ENCODE peak calls at places on chromosomes 11 and 22, in ten cellular contexts. X is fibroblast of mammary gland, E is body of pancreas, Y is MCF 10A, P is left ventricle myocardium inferior, I is OCI-LY7, B is kidney epithelial cell, G is lung, Z is AG04449, S is tibial artery. F is an unnamed sample.

GRCh38 chr22:17121235-17122195 is at the start of gene TMEM121B:
- DNase-seq in B (no peak), E (peak), S (peak), X (peak), I (no peak), Y (no peak), G (no peak), P (peak), Z (no peak), F (no peak)

GRCh38 chr11:110207089-110207488 is 89.3 kb downstream of the RDX start:
- DNase-seq in X (no peak), E (no peak), S (no peak), B (no peak), Z (no peak), G (no peak), Y (no peak), P (no peak), I (no peak), F (no peak)

GRCh38 chr11:12680246-12680939 is 6.2 kb downstream of the TEAD1 start:
- DNase-seq in I (no peak), B (peak), E (peak), G (peak), S (peak), P (peak), X (peak), Z (peak), Y (peak), F (peak)

GRCh38 chr11:63537293-63538101 is 889 bp downstream of the PLAAT4 start:
- DNase-seq in Z (no peak), B (no peak), Y (no peak), E (peak), P (peak), S (peak), G (peak), X (peak), I (no peak), F (no peak)

GRCh38 chr22:23689414-23689813 is 1.4 kb upstream of the RGL4 start:
- DNase-seq in E (no peak), Y (no peak), B (no peak), G (no peak), X (no peak), P (no peak), I (no peak), Z (no peak), S (no peak), F (no peak)

GRCh38 chr11:124214027-124214426 is 26.9 kb upstream of the OR8G1 start:
- DNase-seq in E (no peak), X (no peak), Y (no peak), B (no peak), I (no peak), Z (no peak), P (no peak), S (no peak), G (no peak), F (no peak)

GRCh38 chr11:45593992-45594391 is 71.4 kb downstream of the CHST1 start:
- DNase-seq in Z (no peak), S (no peak), P (no peak), G (no peak), E (no peak), B (no peak), Y (peak), I (peak), X (peak), F (no peak)

GRCh38 chr11:75639752-75640151 is 29.1 kb downstream of the MAP6 start:
- DNase-seq in Y (no peak), X (peak), S (peak), I (no peak), B (peak), E (peak), P (peak), Z (no peak), G (peak), F (no peak)

GRCh38 chr11:74397531-74398243 is 546 bp downstream of the PGM2L1 start:
- DNase-seq in B (no peak), S (peak), E (peak), G (peak), X (no peak), Y (peak), I (peak), P (no peak), Z (no peak), F (peak)

GRCh38 chr22:23397008-23397617 is 183.0 kb downstream of the IGLL1 start:
- DNase-seq in G (no peak), E (no peak), B (no peak), P (no peak), X (no peak), I (no peak), Z (no peak), Y (no peak), S (peak), F (no peak)

GRCh38 chr11:111996129-111996528 is 29.1 kb upstream of the DLAT start:
- DNase-seq in P (no peak), Z (no peak), X (no peak), S (no peak), G (no peak), I (no peak), E (no peak), B (no peak), Y (no peak), F (no peak)

GRCh38 chr22:22756109-22756508 is 111.7 kb downstream of the GGTLC2 start:
- DNase-seq in S (no peak), Y (no peak), G (no peak), I (no peak), X (no peak), P (no peak), E (no peak), B (no peak), Z (no peak), F (peak)

GRCh38 chr22:29112680-29113079 is 39.8 kb downstream of the KREMEN1 start:
- DNase-seq in Y (no peak), X (no peak), S (no peak), I (no peak), G (no peak), E (no peak), P (no peak), Z (no peak), B (no peak), F (no peak)

GRCh38 chr22:26326803-26327202 is 102.3 kb upstream of the ASPHD2 start:
- DNase-seq in E (no peak), I (no peak), S (no peak), B (no peak), G (no peak), Y (no peak), P (no peak), X (no peak), Z (no peak), F (no peak)

GRCh38 chr22:49553076-49553475 is 274.6 kb downstream of the BRD1 start:
- DNase-seq in G (no peak), Z (no peak), X (no peak), E (no peak), B (no peak), I (no peak), P (no peak), Y (no peak), S (no peak), F (no peak)

GRCh38 chr22:19902245-19902699 is 39.3 kb upstream of the COMT start:
- DNase-seq in S (no peak), Y (no peak), Z (no peak), X (no peak), G (no peak), E (no peak), P (no peak), I (no peak), B (no peak), F (no peak)

GRCh38 chr11:119192111-119192510 is 6.8 kb downstream of the NHERF4 start:
- DNase-seq in Z (no peak), I (no peak), X (peak), E (no peak), S (no peak), P (no peak), Y (no peak), G (no peak), B (no peak), F (no peak)

GRCh38 chr11:128828350-128828749 is 38.7 kb downstream of the KCNJ1 start:
- DNase-seq in B (no peak), P (no peak), G (no peak), Y (no peak), Z (no peak), E (no peak), I (no peak), S (no peak), X (peak), F (no peak)

GRCh38 chr11:69194396-69194795 is 38.7 kb downstream of the SMIM38 start:
- DNase-seq in Z (no peak), I (no peak), E (no peak), S (no peak), X (no peak), P (no peak), Y (no peak), G (no peak), B (no peak), F (no peak)

GRCh38 chr11:59765068-59765770 is 10.0 kb downstream of the STX3 start:
- DNase-seq in X (no peak), E (no peak), B (no peak), I (no peak), G (no peak), P (no peak), S (no peak), Z (no peak), Y (no peak), F (no peak)

GRCh38 chr22:46655861-46656608 is 35.8 kb downstream of the GRAMD4 start:
- DNase-seq in Y (no peak), I (no peak), P (no peak), G (no peak), Z (no peak), X (no peak), B (no peak), S (no peak), E (no peak), F (no peak)

GRCh38 chr11:43952401-43953342 is 10.2 kb downstream of the C11orf96 start:
- DNase-seq in Y (no peak), E (no peak), X (no peak), P (no peak), G (no peak), S (no peak), I (no peak), Z (no peak), B (no peak), F (no peak)

GRCh38 chr22:30422481-30423295 is 2.9 kb upstream of the MTFP1 start:
- DNase-seq in S (peak), I (no peak), X (peak), Z (peak), B (peak), E (peak), Y (peak), G (peak), P (peak), F (peak)

GRCh38 chr22:30421695-30422480 is 3.7 kb upstream of the MTFP1 start:
- DNase-seq in X (no peak), B (no peak), I (no peak), Z (no peak), S (no peak), E (no peak), G (no peak), P (no peak), Y (no peak), F (no peak)

GRCh38 chr22:30423959-30424380 is 1.6 kb upstream of the MTFP1 start:
- DNase-seq in G (peak), B (peak), Z (peak), X (peak), Y (peak), S (peak), I (peak), P (peak), E (peak), F (peak)

GRCh38 chr22:30424471-30425326 is 869 bp upstream of the MTFP1 start:
- DNase-seq in E (peak), B (no peak), P (no peak), Y (peak), I (peak), G (no peak), S (no peak), Z (no peak), X (peak), F (no peak)

DNA sequence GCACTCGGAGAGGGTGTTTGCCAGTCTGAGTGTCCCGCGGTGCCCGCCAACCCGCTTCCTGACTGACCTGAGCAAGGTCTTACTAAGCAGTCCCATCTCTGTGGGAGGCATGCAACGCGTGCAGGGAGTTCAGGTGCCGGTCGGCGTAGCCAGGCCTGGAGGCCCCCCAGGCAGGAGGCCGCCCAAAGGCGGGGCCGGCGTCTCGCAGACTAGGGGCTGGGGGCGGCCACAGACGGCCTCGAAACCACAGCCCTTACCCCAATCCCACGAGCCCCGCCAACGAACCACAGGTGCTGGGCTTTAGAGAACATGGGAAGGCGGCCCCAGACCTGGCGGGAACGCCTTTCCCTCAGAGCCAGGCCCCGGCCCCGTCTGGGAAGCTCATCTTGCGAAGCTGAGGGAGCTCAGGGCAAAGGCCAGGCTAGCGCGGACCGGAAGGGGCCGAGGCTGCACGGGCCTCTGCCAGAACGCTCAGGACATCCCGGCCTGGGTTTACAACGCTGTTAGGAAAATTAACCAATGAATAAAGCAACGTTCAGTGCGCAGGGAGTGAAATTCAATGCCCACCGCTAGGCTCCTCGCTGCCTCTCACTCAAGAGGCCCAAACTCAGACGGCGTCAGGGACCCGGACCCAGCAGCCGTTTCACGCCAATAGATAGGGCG is 2.1 kb upstream of the MTFP1 start:
- DNase-seq in E (no peak), X (no peak), P (peak), Y (no peak), Z (no peak), S (no peak), B (no peak), I (peak), G (peak), F (peak)
- TF ChIP-seq CTCF in E (no peak), X (no peak), P (peak), Y (no peak), Z (no peak), S (peak), B (no peak), I (peak), G (no peak), F (peak)

GRCh38 chr11:34165786-34166557 is 60.5 kb downstream of the NAT10 start:
- DNase-seq in P (no peak), Y (peak), B (no peak), E (no peak), G (no peak), I (no peak), X (peak), Z (no peak), S (no peak), F (no peak)
- TF ChIP-seq CTCF in P (no peak), Y (no peak), B (no peak), E (no peak), G (no peak), I (peak), X (no peak), Z (no peak), S (no peak), F (no peak)

GRCh38 chr11:2929511-2929879 is 275 bp upstream of the PHLDA2 start:
- DNase-seq in Y (peak), X (peak), E (peak), P (no peak), S (peak), G (peak), I (no peak), Z (no peak), B (no peak), F (peak)

GRCh38 chr11:2928605-2929510 is at the start of gene PHLDA2:
- DNase-seq in S (peak), E (peak), I (no peak), B (no peak), Z (no peak), P (peak), Y (peak), G (peak), X (peak), F (no peak)

GRCh38 chr11:2930705-2931415 is 1.6 kb upstream of the PHLDA2 start:
- DNase-seq in S (peak), Y (peak), X (peak), E (peak), B (no peak), G (peak), P (peak), I (peak), Z (no peak), F (no peak)

GRCh38 chr11:2931416-2931746 is 2.2 kb upstream of the PHLDA2 start:
- DNase-seq in X (no peak), I (no peak), Y (no peak), E (no peak), Z (no peak), S (no peak), G (no peak), B (no peak), P (no peak), F (no peak)

GRCh38 chr11:2929880-2930704 is 872 bp upstream of the PHLDA2 start:
- DNase-seq in I (no peak), X (peak), G (no peak), P (no peak), Y (peak), B (no peak), S (peak), Z (no peak), E (peak), F (no peak)
- TF ChIP-seq CTCF in I (no peak), X (peak), G (peak), P (no peak), Y (no peak), B (no peak), S (peak), Z (peak), E (no peak), F (no peak)

DNA sequence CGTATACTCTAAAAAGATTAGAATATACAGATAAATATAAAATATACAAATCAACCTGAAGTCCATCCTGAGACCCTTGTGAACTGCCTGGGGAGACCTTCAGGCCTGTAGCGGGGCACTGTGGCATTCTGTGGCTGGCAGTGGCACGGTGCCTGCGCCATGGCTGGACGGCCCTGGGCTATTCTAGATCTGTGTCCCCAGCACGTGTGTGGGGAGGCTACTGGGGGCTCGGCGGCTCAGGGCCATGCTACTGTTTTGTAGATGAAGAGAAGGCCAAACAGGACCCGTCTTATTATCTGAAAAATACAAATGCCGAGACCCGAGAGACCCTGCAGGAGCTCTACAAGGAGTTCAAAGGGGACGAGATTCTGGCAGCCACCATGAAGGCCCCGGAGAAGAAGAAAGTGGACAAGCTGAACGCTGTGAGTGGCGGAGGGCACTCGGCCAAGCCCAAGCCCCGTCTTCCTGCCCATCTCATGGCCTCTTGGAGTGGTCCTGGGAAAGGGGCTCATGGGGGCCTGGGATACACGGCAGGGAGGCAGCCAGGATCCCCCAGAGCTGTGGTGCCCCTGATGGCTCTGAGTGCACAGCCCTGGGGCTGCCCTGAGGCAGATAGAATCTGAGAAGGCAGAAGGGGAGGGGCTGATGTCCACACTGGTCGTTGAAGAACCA is 18.8 kb downstream of the PPIL2 start:
- DNase-seq in B (no peak), I (no peak), S (no peak), E (no peak), X (no peak), Z (no peak), G (no peak), Y (no peak), P (no peak), F (no peak)
- TF ChIP-seq CTCF in B (no peak), I (no peak), S (no peak), E (no peak), X (no peak), Z (no peak), G (no peak), Y (no peak), P (no peak), F (no peak)